ENCODE peak calls at places on chromosomes 4 and X, in nine cellular contexts. B is RKO; H is GM04503; D is amniotic epithelial cell; P is fibroblast of pulmonary artery; T is activated CD4-positive, alpha-beta T cell treated with anti-CD3 and anti-CD28 coated beads, Interleukin-2, amount 50 U/mL, for 4 hours; Z is left cardiac atrium; U is aorta; R is stimulated activated naive CD4-positive, alpha-beta T cell treated with Interleukin-2 at 50 U/mL for 16 hours. V is an unnamed sample.

GRCh38 chr4:83599183-83599582 is 63.3 kb downstream of the GPAT3 start:
- DNase-seq in B (peak), U (no peak), Z (no peak), H (no peak), R (no peak), T (no peak), P (peak), D (peak), V (peak)

GRCh38 chr4:32735856-32736590 is 2015.9 kb downstream of the PCDH7 start:
- DNase-seq in U (no peak), P (no peak), R (no peak), H (no peak), T (no peak), Z (no peak), D (no peak), B (no peak), V (no peak)

GRCh38 chr4:16199132-16199531 is 27.1 kb downstream of the TAPT1 start:
- DNase-seq in U (no peak), Z (no peak), H (no peak), R (no peak), T (no peak), P (peak), B (peak), D (peak), V (no peak)

GRCh38 chr4:183563874-183564273 is 59.0 kb downstream of the ING2 start:
- DNase-seq in R (no peak), Z (no peak), D (peak), H (no peak), B (peak), P (peak), U (no peak), T (no peak), V (no peak)

GRCh38 chrX:52271212-52271611 is 86.5 kb downstream of the MAGED4 start:
- DNase-seq in U (no peak), R (no peak), B (peak), Z (no peak), P (peak), T (no peak), H (no peak), D (peak), V (peak)

GRCh38 chrX:3451566-3451965 is 105.1 kb upstream of the MXRA5 start:
- DNase-seq in R (no peak), Z (no peak), T (no peak), P (no peak), U (no peak), B (no peak), D (no peak), H (no peak), V (no peak)

GRCh38 chr4:28167411-28167810 is 1306.8 kb downstream of the STIM2 start:
- DNase-seq in Z (no peak), U (no peak), H (no peak), B (no peak), T (no peak), P (no peak), R (no peak), D (no peak), V (peak)

GRCh38 chr4:139815646-139816601 is 150.3 kb downstream of the MGST2 start:
- DNase-seq in Z (peak), B (peak), D (peak), U (peak), H (peak), T (no peak), P (peak), R (no peak), V (peak)

GRCh38 chrX:68914337-68914989 is 85.6 kb downstream of the EFNB1 start:
- DNase-seq in U (no peak), R (no peak), T (no peak), B (no peak), D (no peak), P (no peak), H (no peak), Z (no peak), V (peak)

GRCh38 chr4:8093587-8094274 is 64.9 kb downstream of the ABLIM2 start:
- DNase-seq in P (no peak), Z (no peak), T (no peak), B (no peak), H (no peak), R (no peak), U (no peak), D (peak), V (no peak)

GRCh38 chr4:145044341-145044740 is 53.7 kb downstream of the ANAPC10 start:
- DNase-seq in Z (no peak), D (peak), B (no peak), U (no peak), H (no peak), T (no peak), R (no peak), P (no peak), V (no peak)